ENCODE peak calls at places on chromosomes 7 and 10, in six cellular contexts. Y is GM23338, K is cardiac fibroblast, S is AG09309, X is astrocyte of the spinal cord, N is choroid plexus epithelial cell. V is an unnamed sample.

GRCh38 chr7:25854608-25855497 is 297.1 kb upstream of the NFE2L3 start:
- DNase-seq in Y (peak), K (peak), S (peak), X (peak), N (peak), V (peak)

GRCh38 chr7:115087437-115087836 is 165.5 kb downstream of the MDFIC start:
- DNase-seq in Y (peak), K (peak), S (peak), X (peak), N (peak), V (peak)

GRCh38 chr7:78002715-78003114 is 204.1 kb downstream of the PHTF2 start:
- DNase-seq in Y (no peak), K (no peak), S (no peak), X (no peak), N (no peak), V (no peak)

GRCh38 chr7:17289074-17289665 is 9.3 kb upstream of the AHR start:
- DNase-seq in Y (no peak), K (peak), S (no peak), X (peak), N (peak), V (peak)

GRCh38 chr7:69115788-69116187 is 482.5 kb upstream of the AUTS2 start:
- DNase-seq in Y (no peak), K (no peak), S (no peak), X (no peak), N (peak), V (peak)

GRCh38 chr7:29987821-29988317 is 1.7 kb downstream of the SCRN1 start:
- DNase-seq in Y (peak), K (peak), S (peak), X (peak), N (peak), V (peak)

GRCh38 chr10:103451871-103452713 is at the start of gene CALHM2:
- DNase-seq in Y (peak), K (peak), S (no peak), X (no peak), N (peak), V (no peak)

GRCh38 chr7:156019308-156019707 is 207.0 kb upstream of the SHH start:
- DNase-seq in Y (no peak), K (no peak), S (no peak), X (no peak), N (no peak), V (no peak)

GRCh38 chr10:4246881-4247358 is 461.9 kb upstream of the KLF6 start:
- DNase-seq in Y (no peak), K (peak), S (peak), X (peak), N (peak), V (no peak)

DNA sequence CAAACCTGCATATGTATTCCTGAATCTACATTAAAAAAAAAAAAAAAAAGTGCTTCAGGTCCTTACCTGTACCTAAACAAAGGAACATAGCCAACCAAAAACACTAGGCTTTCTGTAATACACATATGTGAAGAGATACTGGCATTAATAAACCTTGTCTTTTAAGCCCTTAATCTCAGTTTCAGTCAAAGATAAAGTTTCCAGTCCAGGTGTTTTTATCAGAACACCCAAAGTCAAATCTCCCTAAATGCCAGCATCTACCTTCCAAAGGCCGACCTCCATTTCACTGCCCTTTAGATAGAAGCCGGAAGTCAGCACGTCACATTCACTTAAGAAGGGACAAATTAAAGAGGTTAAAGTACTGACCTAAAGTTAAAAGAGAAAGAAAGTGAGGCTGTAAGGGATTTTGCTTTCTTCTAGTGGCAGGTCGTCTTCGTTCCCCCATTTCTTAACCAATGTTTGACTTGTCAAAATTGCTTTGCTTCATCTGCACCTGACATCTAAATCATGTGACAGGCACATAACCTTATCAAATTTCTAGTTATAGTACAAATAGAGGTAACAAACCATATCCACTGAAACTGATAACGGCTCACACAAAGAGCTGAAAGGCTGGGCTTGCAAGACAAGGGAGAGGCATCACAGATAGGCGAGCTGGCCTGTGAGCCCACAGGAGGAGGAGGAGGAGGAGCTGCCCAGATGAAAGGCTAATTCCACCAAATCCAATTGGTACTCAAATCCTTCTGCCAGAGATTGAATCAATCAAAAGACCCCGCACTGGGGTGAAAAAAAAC is 80.0 kb upstream of the NEBL start:
- DNase-seq in Y (peak), K (no peak), S (no peak), X (no peak), N (no peak), V (no peak)
- H3K4me3 ChIP-seq in Y (no peak), K (no peak), S (no peak), X (no peak), N (no peak), V (no peak)

GRCh38 chr7:121510302-121510701 is 114.2 kb upstream of the FAM3C start:
- DNase-seq in Y (no peak), K (no peak), S (no peak), X (no peak), N (no peak), V (no peak)
- TF ChIP-seq CTCF in Y (peak), K (no peak), S (no peak), X (no peak), N (peak), V (no peak)

GRCh38 chr7:101124376-101125056 is 2.4 kb upstream of the SERPINE1 start:
- DNase-seq in Y (no peak), K (peak), S (no peak), X (peak), N (peak), V (no peak)

GRCh38 chr7:101127460-101128039 is 646 bp downstream of the SERPINE1 start:
- DNase-seq in Y (no peak), K (no peak), S (no peak), X (no peak), N (no peak), V (no peak)

GRCh38 chr7:101128040-101128834 is 1.3 kb downstream of the SERPINE1 start:
- DNase-seq in Y (no peak), K (peak), S (no peak), X (peak), N (peak), V (no peak)

GRCh38 chr7:101125989-101126650 is 784 bp upstream of the SERPINE1 start:
- DNase-seq in Y (no peak), K (peak), S (no peak), X (peak), N (peak), V (no peak)

GRCh38 chr7:101126651-101127459 is at the start of gene SERPINE1:
- DNase-seq in Y (peak), K (peak), S (peak), X (peak), N (peak), V (peak)
- H3K4me3 ChIP-seq in Y (peak), K (peak), S (peak), X (peak), N (peak), V (peak)

GRCh38 chr7:50774299-50774698 is 8.4 kb downstream of the GRB10 start:
- DNase-seq in Y (no peak), K (no peak), S (no peak), X (no peak), N (no peak), V (no peak)

GRCh38 chr7:50771120-50772002 is 11.3 kb downstream of the GRB10 start:
- DNase-seq in Y (no peak), K (no peak), S (no peak), X (peak), N (peak), V (no peak)

GRCh38 chr7:50775826-50776225 is 6.9 kb downstream of the GRB10 start:
- DNase-seq in Y (no peak), K (no peak), S (no peak), X (no peak), N (no peak), V (no peak)

GRCh38 chr7:50778189-50778588 is 4.5 kb downstream of the GRB10 start:
- DNase-seq in Y (no peak), K (no peak), S (no peak), X (no peak), N (no peak), V (no peak)

DNA sequence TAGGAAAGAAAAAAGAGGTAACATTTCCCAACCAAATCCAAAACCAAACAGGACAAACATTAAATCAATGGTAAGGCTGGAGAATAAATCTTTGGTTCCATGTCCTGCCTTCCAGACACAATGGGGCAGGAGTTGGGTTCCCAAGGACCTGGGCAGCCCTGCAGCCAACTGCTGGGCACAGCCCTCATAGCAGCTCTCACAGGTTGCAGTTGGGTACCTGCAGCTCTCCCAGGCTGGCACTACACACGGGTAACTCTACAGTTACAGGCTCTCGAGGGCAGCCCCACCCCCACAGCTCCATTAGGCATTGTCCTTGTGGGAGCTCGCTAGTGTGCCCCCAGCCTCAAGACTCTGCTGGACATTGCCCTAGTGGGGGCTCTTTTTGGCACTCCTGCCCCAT is 7.5 kb downstream of the GRB10 start:
- DNase-seq in Y (no peak), K (no peak), S (no peak), X (no peak), N (no peak), V (no peak)
- TF ChIP-seq CTCF in Y (no peak), K (no peak), S (no peak), X (no peak), N (no peak), V (no peak)

V was measured in retinal pigment epithelial cell.